ENCODE peak calls at places on chromosomes 16 and 17, in nine cellular contexts. N, C, Z, E, F, G, B, K and T are unnamed samples.
A peak's percentile ranks its signal among the peaks of the same experiment; 100 is the strongest.

GRCh38 chr16:89047331-89048086 is 46.1 kb upstream of the ACSF3 start:
- DNase-seq in G (no peak), N (no peak), Z (no peak), K (no peak), E (no peak), F (no peak), B (no peak), C (no peak), T (no peak)

GRCh38 chr16:24974859-24975258 is 40.3 kb downstream of the ARHGAP17 start:
- DNase-seq in N (no peak), F (no peak), B (no peak), E (no peak), K (no peak), G (no peak), Z (no peak), C (no peak), T (no peak)

GRCh38 chr16:84513111-84514065 is 8.9 kb upstream of the MEAK7 start:
- DNase-seq in E (no peak), G (no peak), B (no peak), F (no peak), K (peak; percentile 71), C (no peak), Z (no peak), N (no peak), T (no peak)

GRCh38 chr16:49596699-49597291 is 223.2 kb downstream of the C16orf78 start:
- DNase-seq in F (no peak), Z (no peak), K (no peak), N (no peak), G (peak; percentile 64), B (no peak), E (no peak), C (no peak), T (no peak)

GRCh38 chr17:2259769-2260536 is 43.6 kb downstream of the SMG6 start:
- DNase-seq in C (no peak), G (no peak), N (no peak), B (no peak), F (no peak), Z (peak; percentile 43), K (no peak), E (no peak), T (no peak)

GRCh38 chr17:74268554-74268953 is 5.5 kb upstream of the DNAI2 start:
- DNase-seq in C (no peak), E (no peak), K (no peak), G (no peak), B (no peak), Z (no peak), F (no peak), N (no peak), T (no peak)

GRCh38 chr17:34645636-34646035 is 66.3 kb downstream of the TMEM132E start:
- DNase-seq in F (no peak), N (no peak), C (peak; percentile 92), K (no peak), E (no peak), G (no peak), B (no peak), Z (no peak), T (no peak)

GRCh38 chr17:66767164-66767933 is 67.6 kb upstream of the CACNG5 start:
- DNase-seq in B (no peak), E (no peak), F (no peak), G (no peak), K (no peak), N (no peak), Z (no peak), C (no peak), T (no peak)